ENCODE peak calls at places on chromosomes 13 and 19, in four cellular contexts. One of them, this sample, is unnamed. For H3K36me3, the result is how much of the 10 kb centered on the place peaks cover.

GRCh38 chr19:55372316-55373081 is 2.2 kb upstream of the IL11 start:
- DNase-seq in H1: no peak
- DNase-seq in HepG2: peak
- DNase-seq in GM12878: no peak
- DNase-seq in this sample: no peak

GRCh38 chr13:21675095-21676007 is 4.5 kb downstream of the FGF9 start:
- DNase-seq in H1: peak
- DNase-seq in HepG2: no peak
- DNase-seq in GM12878: no peak
- DNase-seq in this sample: no peak

GRCh38 chr13:66532146-66532545 is 698.0 kb downstream of the PCDH9 start:
- DNase-seq in GM12878: no peak
- DNase-seq in HepG2: no peak
- DNase-seq in H1: no peak
- DNase-seq in this sample: no peak

GRCh38 chr13:32426981-32427851 is 714 bp downstream of the N4BP2L1 start:
- DNase-seq in HepG2: no peak
- DNase-seq in GM12878: no peak
- DNase-seq in H1: peak
- DNase-seq in this sample: no peak

GRCh38 chr13:32802159-32802558 is 214.1 kb upstream of the KL start:
- DNase-seq in HepG2: no peak
- DNase-seq in GM12878: no peak
- DNase-seq in H1: no peak
- DNase-seq in this sample: no peak

GRCh38 chr19:35612224-35612558 is 344 bp upstream of the HAUS5 start:
- DNase-seq in HepG2: no peak
- DNase-seq in H1: no peak
- DNase-seq in GM12878: no peak
- DNase-seq in this sample: no peak

GRCh38 chr19:49652723-49653465 is 10.9 kb downstream of the SCAF1 start:
- DNase-seq in GM12878: no peak
- DNase-seq in HepG2: no peak
- DNase-seq in H1: no peak
- DNase-seq in this sample: no peak

GRCh38 chr19:49977111-49977510 is 16.1 kb upstream of the SIGLEC11 start:
- DNase-seq in HepG2: no peak
- DNase-seq in GM12878: no peak
- DNase-seq in H1: no peak
- DNase-seq in this sample: no peak

GRCh38 chr13:89269737-89270136 is 1598.6 kb downstream of the SLITRK5 start:
- DNase-seq in H1: no peak
- DNase-seq in GM12878: no peak
- DNase-seq in HepG2: no peak
- DNase-seq in this sample: no peak

GRCh38 chr19:33684550-33685303 is 63.0 kb downstream of the CHST8 start:
- DNase-seq in GM12878: no peak
- DNase-seq in HepG2: no peak
- DNase-seq in H1: no peak
- DNase-seq in this sample: no peak

GRCh38 chr19:37885392-37885791 is 21.0 kb downstream of the WDR87 start:
- DNase-seq in GM12878: no peak
- DNase-seq in HepG2: no peak
- DNase-seq in H1: no peak
- DNase-seq in this sample: no peak

GRCh38 chr19:40521276-40521675 is 54.5 kb downstream of the SPTBN4 start:
- DNase-seq in HepG2: peak
- DNase-seq in H1: no peak
- DNase-seq in GM12878: no peak
- DNase-seq in this sample: no peak

GRCh38 chr13:113766035-113766800 is 7.2 kb downstream of the TMEM255B start:
- DNase-seq in H1: no peak
- DNase-seq in HepG2: no peak
- DNase-seq in GM12878: no peak
- DNase-seq in this sample: no peak

GRCh38 chr19:58558066-58558622 is at the start of gene UBE2M:
- DNase-seq in GM12878: no peak
- DNase-seq in H1: no peak
- DNase-seq in HepG2: no peak
- DNase-seq in this sample: no peak

GRCh38 chr13:33050161-33050560 is 33.9 kb downstream of the KL start:
- DNase-seq in HepG2: no peak
- DNase-seq in GM12878: no peak
- DNase-seq in H1: no peak
- DNase-seq in this sample: no peak

GRCh38 chr13:105202384-105202783 is 1333.1 kb downstream of the EFNB2 start:
- DNase-seq in HepG2: no peak
- DNase-seq in H1: no peak
- DNase-seq in GM12878: no peak
- DNase-seq in this sample: no peak

GRCh38 chr13:30806784-30807183 is 71.4 kb downstream of the ALOX5AP start:
- DNase-seq in GM12878: no peak
- DNase-seq in H1: no peak
- DNase-seq in HepG2: no peak
- DNase-seq in this sample: no peak

GRCh38 chr19:12314553-12314952 is 18.9 kb downstream of the ZNF563 start:
- DNase-seq in GM12878: no peak
- DNase-seq in H1: no peak
- DNase-seq in HepG2: peak
- DNase-seq in this sample: no peak

DNA sequence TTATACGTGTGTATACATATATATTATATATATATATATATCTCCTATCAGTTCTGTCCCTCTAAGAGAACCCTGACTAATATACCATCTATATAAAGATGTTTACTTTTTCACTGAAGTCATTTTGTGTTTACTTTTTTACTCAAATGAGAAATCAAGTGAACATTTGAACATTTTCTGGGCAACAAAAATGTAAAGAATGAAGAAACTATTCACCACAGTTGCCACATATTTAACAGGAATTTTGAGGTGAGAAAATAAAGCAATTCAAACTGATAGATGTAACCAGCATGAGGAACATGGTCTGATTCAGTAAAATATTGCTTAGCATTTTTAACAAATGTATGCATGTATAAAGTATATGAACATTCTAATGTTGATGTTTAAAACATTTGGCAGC is 299.2 kb upstream of the KLHL1 start:
- DNase-seq in HepG2: no peak
- DNase-seq in GM12878: no peak
- DNase-seq in H1: no peak
- DNase-seq in this sample: no peak
- H3K36me3 ChIP-seq in HepG2: under half
- H3K36me3 ChIP-seq in GM12878: under half
- H3K36me3 ChIP-seq in H1: under half
- H3K36me3 ChIP-seq in this sample: under half

GRCh38 chr19:6032827-6033226 is 54.9 kb upstream of the RANBP3 start:
- DNase-seq in HepG2: no peak
- DNase-seq in GM12878: no peak
- DNase-seq in H1: peak
- DNase-seq in this sample: no peak
- TF ChIP-seq ZNF274 in HepG2: no peak
- TF ChIP-seq ZNF274 in GM12878: no peak
- TF ChIP-seq ZNF274 in H1: no peak
- TF ChIP-seq ZNF274 in this sample: no peak

GRCh38 chr13:80141114-80141849 is 199.6 kb downstream of the SPRY2 start:
- DNase-seq in H1: no peak
- DNase-seq in GM12878: no peak
- DNase-seq in HepG2: no peak
- DNase-seq in this sample: no peak
- TF ChIP-seq SUZ12 in H1: no peak
- TF ChIP-seq SUZ12 in GM12878: no peak
- TF ChIP-seq SUZ12 in HepG2: no peak
- TF ChIP-seq SUZ12 in this sample: no peak

GRCh38 chr19:51586799-51587198 is 15.7 kb downstream of the ZNF175 start:
- DNase-seq in GM12878: no peak
- DNase-seq in HepG2: no peak
- DNase-seq in H1: no peak
- DNase-seq in this sample: no peak
- H3K36me3 ChIP-seq in GM12878: under half
- H3K36me3 ChIP-seq in HepG2: under half
- H3K36me3 ChIP-seq in H1: half or more
- H3K36me3 ChIP-seq in this sample: under half

GRCh38 chr13:40522234-40522633 is 144.2 kb downstream of the FOXO1 start:
- DNase-seq in HepG2: no peak
- DNase-seq in H1: no peak
- DNase-seq in GM12878: no peak
- DNase-seq in this sample: no peak
- TF ChIP-seq ZNF274 in HepG2: no peak
- TF ChIP-seq ZNF274 in H1: no peak
- TF ChIP-seq ZNF274 in GM12878: no peak
- TF ChIP-seq ZNF274 in this sample: no peak

DNA sequence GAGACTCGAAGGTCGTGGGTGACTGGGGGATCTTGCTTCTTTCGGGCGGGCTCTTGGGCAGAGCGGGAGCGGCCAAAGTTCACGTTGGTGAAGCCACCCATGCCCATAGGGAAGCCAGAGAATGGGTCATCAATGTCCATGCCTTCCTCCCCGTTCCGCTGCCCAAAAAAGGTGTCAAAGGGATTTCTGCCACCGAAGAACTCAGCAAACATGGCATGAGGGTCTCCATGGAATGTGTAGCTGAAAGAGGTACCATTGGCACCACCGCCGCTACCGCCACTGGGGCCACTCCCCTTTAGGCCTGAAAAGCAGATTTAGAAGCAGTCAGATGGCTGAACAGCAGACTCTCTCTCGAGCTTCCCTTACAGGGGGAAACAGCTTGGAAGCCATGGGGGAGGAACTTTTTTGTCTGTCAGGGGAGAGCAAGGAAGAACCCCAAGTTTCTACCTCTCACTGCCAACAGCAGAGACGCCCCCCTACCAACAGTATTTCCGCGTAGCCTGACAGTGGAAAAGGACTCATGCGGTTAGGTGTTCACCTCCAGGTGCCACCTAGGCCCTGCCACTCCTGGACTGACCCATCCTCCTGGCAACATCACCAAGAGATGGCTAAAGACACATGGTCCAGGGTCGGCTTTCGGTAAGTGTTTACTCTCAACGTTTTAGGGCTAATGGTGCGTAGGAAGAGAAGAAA is 1.3 kb downstream of the DNAJB1 start:
- DNase-seq in GM12878: no peak
- DNase-seq in H1: no peak
- DNase-seq in HepG2: no peak
- DNase-seq in this sample: no peak
- TF ChIP-seq SUZ12 in GM12878: no peak
- TF ChIP-seq SUZ12 in H1: no peak
- TF ChIP-seq SUZ12 in HepG2: no peak
- TF ChIP-seq SUZ12 in this sample: no peak

DNA sequence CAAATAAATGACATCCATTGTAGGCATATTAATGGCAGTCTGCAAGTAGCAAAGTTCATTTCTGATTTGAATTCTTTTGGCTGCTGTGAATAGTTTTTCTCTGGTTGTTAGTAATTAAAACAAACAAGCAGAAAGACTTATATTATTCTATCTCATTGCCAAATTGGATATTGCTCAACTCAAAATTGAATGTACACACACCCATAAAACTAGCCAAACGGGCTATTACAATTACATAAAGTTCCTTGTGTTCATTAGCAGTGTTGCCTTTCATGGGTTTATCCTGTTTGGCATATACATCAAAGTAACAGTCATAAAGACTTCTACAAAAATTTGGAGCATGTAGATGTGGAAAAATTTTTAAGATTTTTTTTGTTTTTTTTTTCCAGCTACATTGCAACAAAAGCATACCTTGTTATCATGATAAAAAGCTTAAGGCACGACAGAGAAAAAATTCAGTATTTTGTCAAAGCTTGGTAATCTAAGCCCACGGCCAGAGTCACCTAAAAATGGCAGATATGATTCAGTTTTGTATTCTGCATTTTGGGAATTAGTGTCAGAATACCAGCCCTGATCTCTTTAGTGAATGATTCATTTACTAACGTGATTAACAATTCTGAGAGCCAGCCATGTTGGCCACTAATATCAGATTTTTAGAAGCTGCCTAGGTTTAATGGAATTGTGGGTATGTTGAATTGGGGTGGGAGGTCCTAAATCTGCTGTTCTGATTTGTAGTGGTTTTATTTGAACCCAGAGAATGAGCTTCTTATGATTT is 108.4 kb downstream of the KLF5 start:
- DNase-seq in HepG2: no peak
- DNase-seq in H1: no peak
- DNase-seq in GM12878: no peak
- DNase-seq in this sample: no peak
- H3K36me3 ChIP-seq in HepG2: under half
- H3K36me3 ChIP-seq in H1: under half
- H3K36me3 ChIP-seq in GM12878: under half
- H3K36me3 ChIP-seq in this sample: under half

GRCh38 chr13:22848539-22849052 is 332.2 kb upstream of the SGCG start:
- DNase-seq in HepG2: peak
- DNase-seq in H1: peak
- DNase-seq in GM12878: no peak
- DNase-seq in this sample: no peak
- TF ChIP-seq ZNF274 in HepG2: no peak
- TF ChIP-seq ZNF274 in H1: no peak
- TF ChIP-seq ZNF274 in GM12878: no peak
- TF ChIP-seq ZNF274 in this sample: no peak